ENCODE peak calls at places on chromosomes 2 and 18, in four cellular contexts. Z, M, P and L are unnamed samples.

GRCh38 chr18:27130029-27130428 is 55.1 kb downstream of the CHST9 start:
- DNase-seq in P (no peak), Z (no peak), M (no peak), L (no peak)

GRCh38 chr2:231683907-231684306 is 24.4 kb upstream of the PTMA start:
- DNase-seq in M (no peak), Z (no peak), P (no peak), L (no peak)

GRCh38 chr18:62420513-62421209 is 95.6 kb downstream of the TNFRSF11A start:
- DNase-seq in M (no peak), P (peak), Z (peak), L (peak)

GRCh38 chr2:45302011-45302325 is 292.7 kb upstream of the SIX2 start:
- DNase-seq in Z (no peak), P (no peak), M (no peak), L (no peak)

GRCh38 chr18:49697757-49698595 is 115.4 kb downstream of the ACAA2 start:
- DNase-seq in M (no peak), P (peak), Z (no peak), L (peak)

GRCh38 chr18:25873833-25874232 is 216.6 kb downstream of the SS18 start:
- DNase-seq in M (no peak), Z (no peak), P (peak), L (no peak)

GRCh38 chr2:16933355-16933754 is 267.7 kb upstream of the CYRIA start:
- DNase-seq in Z (no peak), P (no peak), M (no peak), L (no peak)

GRCh38 chr2:10448646-10449480 is 736 bp upstream of the ODC1 start:
- DNase-seq in M (peak), P (peak), Z (peak), L (no peak)

GRCh38 chr2:37500031-37500430 is 155.6 kb downstream of the QPCT start:
- DNase-seq in P (peak), Z (no peak), M (no peak), L (peak)

GRCh38 chr2:166057363-166058169 is 70.3 kb downstream of the SCN1A start:
- DNase-seq in P (peak), M (no peak), Z (no peak), L (peak)

GRCh38 chr18:62898359-62898758 is 183.0 kb downstream of the PHLPP1 start:
- DNase-seq in M (no peak), P (peak), Z (no peak), L (no peak)

GRCh38 chr2:132977812-132978529 is 308.0 kb upstream of the LYPD1 start:
- DNase-seq in P (peak), M (no peak), Z (no peak), L (peak)

GRCh38 chr2:171893824-171894611 is at the start of gene SLC25A12:
- DNase-seq in M (peak), Z (peak), P (peak), L (peak)

GRCh38 chr2:28253543-28253942 is 139.1 kb upstream of the FOSL2 start:
- DNase-seq in P (no peak), Z (no peak), M (no peak), L (no peak)

GRCh38 chr2:61937098-61937497 is 31.6 kb downstream of the COMMD1 start:
- DNase-seq in M (no peak), P (no peak), Z (no peak), L (no peak)

GRCh38 chr2:20227894-20228505 is 3.1 kb upstream of the SDC1 start:
- DNase-seq in Z (no peak), M (no peak), P (no peak), L (no peak)

GRCh38 chr2:199431748-199432213 is 26.0 kb downstream of the SATB2 start:
- DNase-seq in Z (no peak), M (no peak), P (peak), L (peak)

GRCh38 chr2:27655155-27655951 is 8.1 kb downstream of the SUPT7L start:
- DNase-seq in M (no peak), P (peak), Z (no peak), L (peak)

GRCh38 chr2:104546537-104546936 is 307.4 kb upstream of the POU3F3 start:
- DNase-seq in Z (no peak), P (no peak), M (no peak), L (no peak)

GRCh38 chr2:99448556-99448955 is 41.3 kb downstream of the REV1 start:
- DNase-seq in M (no peak), Z (no peak), P (peak), L (peak)